ENCODE peak calls at places on chromosomes 3 and 15, in five cellular contexts. One of them, this sample, is unnamed.

GRCh38 chr3:88595025-88595424 is 445.3 kb downstream of the C3orf38 start:
- DNase-seq in HCT116: no peak
- DNase-seq in spleen: no peak
- DNase-seq in H1: no peak
- DNase-seq in sigmoid colon: no peak
- DNase-seq in this sample: no peak

GRCh38 chr3:125386811-125387210 is 11.7 kb upstream of the ZNF148 start:
- DNase-seq in HCT116: no peak
- DNase-seq in spleen: no peak
- DNase-seq in sigmoid colon: no peak
- DNase-seq in H1: no peak
- DNase-seq in this sample: no peak

GRCh38 chr3:6825527-6825926 is 35.4 kb upstream of the GRM7 start:
- DNase-seq in sigmoid colon: no peak
- DNase-seq in H1: no peak
- DNase-seq in spleen: no peak
- DNase-seq in HCT116: no peak
- DNase-seq in this sample: no peak

GRCh38 chr3:197749315-197749600 is 425 bp upstream of the FYTTD1 start:
- DNase-seq in spleen: no peak
- DNase-seq in H1: no peak
- DNase-seq in HCT116: peak
- DNase-seq in sigmoid colon: no peak
- DNase-seq in this sample: peak

GRCh38 chr3:117793684-117794304 is 1084.2 kb downstream of the TUSC7 start:
- DNase-seq in HCT116: no peak
- DNase-seq in spleen: no peak
- DNase-seq in sigmoid colon: no peak
- DNase-seq in H1: no peak
- DNase-seq in this sample: no peak

GRCh38 chr3:49674491-49674983 is 386 bp downstream of the APEH start:
- DNase-seq in sigmoid colon: peak
- DNase-seq in spleen: no peak
- DNase-seq in HCT116: no peak
- DNase-seq in H1: no peak
- DNase-seq in this sample: no peak

GRCh38 chr3:172065534-172065933 is 26.2 kb downstream of the FNDC3B start:
- DNase-seq in spleen: no peak
- DNase-seq in sigmoid colon: no peak
- DNase-seq in H1: no peak
- DNase-seq in HCT116: no peak
- DNase-seq in this sample: no peak

GRCh38 chr3:46368569-46368968 is 2.2 kb upstream of the CCR5 start:
- DNase-seq in spleen: peak
- DNase-seq in HCT116: no peak
- DNase-seq in H1: peak
- DNase-seq in sigmoid colon: peak
- DNase-seq in this sample: no peak

GRCh38 chr3:45915518-45916231 is 27.6 kb upstream of the CXCR6 start:
- DNase-seq in spleen: peak
- DNase-seq in sigmoid colon: peak
- DNase-seq in HCT116: peak
- DNase-seq in H1: no peak
- DNase-seq in this sample: peak

GRCh38 chr15:69973102-69973714 is 124.5 kb downstream of the TLE3 start:
- DNase-seq in H1: no peak
- DNase-seq in HCT116: no peak
- DNase-seq in spleen: no peak
- DNase-seq in sigmoid colon: no peak
- DNase-seq in this sample: no peak

GRCh38 chr15:70569718-70570231 is 193.6 kb downstream of the UACA start:
- DNase-seq in spleen: no peak
- DNase-seq in HCT116: peak
- DNase-seq in sigmoid colon: no peak
- DNase-seq in H1: no peak
- DNase-seq in this sample: no peak

DNA sequence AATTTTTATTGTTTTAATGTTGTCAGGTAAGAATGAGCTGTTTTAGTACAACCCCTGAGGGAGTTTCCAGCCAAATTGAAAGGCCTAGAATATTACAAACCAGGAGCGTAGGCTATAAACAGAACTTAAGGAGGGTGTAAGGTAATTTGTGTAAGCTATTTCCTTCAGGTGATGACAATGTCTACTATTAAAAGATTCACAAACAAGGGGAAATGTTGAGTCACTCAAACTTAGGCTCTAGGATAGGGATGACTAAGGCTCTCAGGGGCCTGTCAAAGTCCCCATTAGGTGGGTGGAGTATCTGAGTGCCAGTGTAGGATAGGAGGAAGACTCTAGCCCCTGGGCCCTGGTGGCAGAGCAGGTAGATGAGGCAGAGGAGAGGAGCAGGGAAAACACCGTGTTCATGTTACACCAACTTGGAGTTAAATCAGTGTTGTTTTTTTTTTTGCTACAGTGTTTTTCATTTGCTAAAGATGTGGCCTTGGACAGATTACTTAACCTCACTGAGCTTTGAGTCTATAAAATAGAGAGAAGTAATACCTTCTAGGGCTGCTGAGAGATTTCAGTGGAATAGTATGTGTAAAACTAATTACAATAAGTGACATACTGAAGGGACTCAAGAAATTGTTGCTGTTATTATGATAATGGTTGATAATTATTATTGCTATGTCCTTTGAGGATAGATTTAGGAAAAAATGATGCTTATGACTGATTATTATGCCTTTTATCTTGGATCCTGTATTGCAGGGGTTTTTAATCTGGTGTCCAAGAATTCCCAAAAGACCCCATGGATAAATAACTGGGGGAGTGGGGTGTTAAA is 10.2 kb downstream of the TM4SF1 start:
- DNase-seq in spleen: no peak
- DNase-seq in sigmoid colon: no peak
- DNase-seq in H1: no peak
- DNase-seq in HCT116: peak
- DNase-seq in this sample: no peak
- TF ChIP-seq POLR2A in spleen: no peak
- TF ChIP-seq POLR2A in sigmoid colon: no peak
- TF ChIP-seq POLR2A in H1: no peak
- TF ChIP-seq POLR2A in HCT116: no peak
- TF ChIP-seq POLR2A in this sample: no peak

DNA sequence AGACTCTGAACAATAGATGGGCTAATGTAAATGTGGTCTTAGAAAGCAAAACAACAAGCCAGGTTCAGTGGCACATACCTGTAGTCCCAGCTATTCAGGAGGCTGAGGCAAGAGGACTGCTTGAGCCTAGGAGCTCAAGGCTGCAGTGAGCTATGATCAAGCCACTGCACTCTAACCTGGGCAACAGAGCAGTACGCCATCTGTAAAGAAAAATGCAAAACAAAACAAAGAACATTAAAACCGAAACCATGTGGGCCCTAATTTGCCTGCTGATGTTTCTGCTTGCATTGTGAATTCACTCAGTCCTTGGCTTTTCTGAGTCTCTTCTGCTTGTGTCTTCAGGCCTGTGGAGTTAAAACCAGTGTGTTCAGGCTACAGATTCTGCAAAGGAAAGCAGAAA is 56.7 kb downstream of the CCNL1 start:
- DNase-seq in H1: no peak
- DNase-seq in HCT116: no peak
- DNase-seq in spleen: no peak
- DNase-seq in sigmoid colon: no peak
- DNase-seq in this sample: no peak
- TF ChIP-seq POLR2AphosphoS5 in H1: no peak
- TF ChIP-seq POLR2AphosphoS5 in HCT116: no peak
- TF ChIP-seq POLR2AphosphoS5 in spleen: no peak
- TF ChIP-seq POLR2AphosphoS5 in sigmoid colon: no peak
- TF ChIP-seq POLR2AphosphoS5 in this sample: no peak

GRCh38 chr3:48556796-48557626 is at the start of gene PFKFB4:
- DNase-seq in sigmoid colon: peak
- DNase-seq in HCT116: peak
- DNase-seq in spleen: peak
- DNase-seq in H1: peak
- DNase-seq in this sample: peak

GRCh38 chr3:48553886-48554845 is 2.4 kb downstream of the PFKFB4 start:
- DNase-seq in sigmoid colon: no peak
- DNase-seq in HCT116: no peak
- DNase-seq in spleen: peak
- DNase-seq in H1: peak
- DNase-seq in this sample: no peak

GRCh38 chr3:48558446-48559134 is 2.0 kb upstream of the PFKFB4 start:
- DNase-seq in H1: no peak
- DNase-seq in HCT116: no peak
- DNase-seq in spleen: peak
- DNase-seq in sigmoid colon: peak
- DNase-seq in this sample: no peak

GRCh38 chr3:48555231-48555948 is 1.2 kb downstream of the PFKFB4 start:
- DNase-seq in sigmoid colon: no peak
- DNase-seq in spleen: peak
- DNase-seq in H1: no peak
- DNase-seq in HCT116: no peak
- DNase-seq in this sample: no peak

DNA sequence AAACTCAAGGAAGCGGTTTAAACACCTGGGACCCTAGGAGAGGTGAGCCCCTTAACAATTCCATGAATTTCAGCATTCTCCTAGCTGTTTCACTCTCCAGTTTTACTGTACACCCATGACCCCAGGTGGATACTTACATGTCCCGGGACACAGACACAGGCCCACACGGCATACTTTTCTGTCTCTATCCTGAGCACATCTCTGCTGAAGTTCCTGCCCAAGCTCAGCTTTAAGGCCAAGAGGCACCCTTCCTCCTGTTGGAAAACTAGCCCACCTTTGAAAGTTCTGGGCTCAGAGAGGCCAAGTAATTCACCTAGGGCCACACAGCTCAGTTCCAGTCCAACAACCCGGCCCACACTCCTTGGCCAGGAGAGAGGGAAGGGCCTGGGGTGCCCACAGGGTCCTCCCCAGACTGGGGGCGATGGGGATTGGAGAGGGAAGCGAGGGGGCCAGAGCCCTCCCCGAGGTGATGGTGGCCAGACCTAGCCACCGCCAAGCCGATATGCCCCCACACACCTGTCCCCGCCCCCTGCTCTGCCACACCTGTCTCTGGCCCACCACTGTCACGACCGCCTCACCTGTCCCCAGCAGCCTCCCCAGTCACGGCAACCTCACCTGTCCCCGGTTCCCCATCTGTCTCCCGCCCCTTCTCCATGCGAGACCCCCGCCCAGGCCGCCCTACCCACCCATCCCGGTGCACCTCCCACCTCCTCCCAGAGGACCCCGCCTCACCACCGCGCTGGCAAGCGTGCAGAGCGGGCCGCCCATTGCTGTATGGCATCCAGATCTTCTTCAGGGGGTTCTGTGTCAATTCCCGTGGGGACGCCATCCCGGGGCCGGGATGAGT is 431 bp downstream of the PFKFB4 start:
- DNase-seq in spleen: no peak
- DNase-seq in sigmoid colon: no peak
- DNase-seq in H1: no peak
- DNase-seq in HCT116: no peak
- DNase-seq in this sample: peak
- TF ChIP-seq POLR2A in spleen: no peak
- TF ChIP-seq POLR2A in sigmoid colon: no peak
- TF ChIP-seq POLR2A in H1: peak
- TF ChIP-seq POLR2A in HCT116: peak
- TF ChIP-seq POLR2A in this sample: no peak

GRCh38 chr3:161915283-161915682 is 418.7 kb downstream of the OTOL1 start:
- DNase-seq in HCT116: no peak
- DNase-seq in sigmoid colon: no peak
- DNase-seq in spleen: no peak
- DNase-seq in H1: no peak
- DNase-seq in this sample: no peak
- TF ChIP-seq POLR2AphosphoS5 in HCT116: no peak
- TF ChIP-seq POLR2AphosphoS5 in sigmoid colon: no peak
- TF ChIP-seq POLR2AphosphoS5 in spleen: no peak
- TF ChIP-seq POLR2AphosphoS5 in H1: no peak
- TF ChIP-seq POLR2AphosphoS5 in this sample: no peak

DNA sequence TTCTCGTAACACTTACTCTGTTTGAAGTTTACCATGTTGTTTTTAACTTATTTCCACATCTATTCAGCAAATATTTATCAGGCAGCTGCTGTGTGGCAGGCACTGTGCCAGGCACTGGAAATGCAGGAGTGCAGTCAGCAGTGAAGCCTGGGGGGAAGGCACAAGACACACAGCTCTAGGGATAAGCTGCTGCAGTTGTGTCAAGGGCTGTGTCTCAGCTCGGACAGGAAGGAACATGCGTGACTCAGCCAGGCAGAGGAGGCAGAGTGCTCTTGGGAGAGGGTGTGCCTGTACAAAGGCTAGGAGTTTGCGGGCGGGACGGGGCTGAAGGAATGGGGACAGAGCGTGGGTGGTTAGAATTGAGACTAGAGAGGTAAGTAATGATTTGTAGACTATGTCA is 24.7 kb downstream of the LYSMD4 start:
- DNase-seq in HCT116: peak
- DNase-seq in spleen: no peak
- DNase-seq in H1: no peak
- DNase-seq in sigmoid colon: peak
- DNase-seq in this sample: no peak
- TF ChIP-seq POLR2A in HCT116: no peak
- TF ChIP-seq POLR2A in spleen: no peak
- TF ChIP-seq POLR2A in H1: no peak
- TF ChIP-seq POLR2A in sigmoid colon: no peak
- TF ChIP-seq POLR2A in this sample: no peak

DNA sequence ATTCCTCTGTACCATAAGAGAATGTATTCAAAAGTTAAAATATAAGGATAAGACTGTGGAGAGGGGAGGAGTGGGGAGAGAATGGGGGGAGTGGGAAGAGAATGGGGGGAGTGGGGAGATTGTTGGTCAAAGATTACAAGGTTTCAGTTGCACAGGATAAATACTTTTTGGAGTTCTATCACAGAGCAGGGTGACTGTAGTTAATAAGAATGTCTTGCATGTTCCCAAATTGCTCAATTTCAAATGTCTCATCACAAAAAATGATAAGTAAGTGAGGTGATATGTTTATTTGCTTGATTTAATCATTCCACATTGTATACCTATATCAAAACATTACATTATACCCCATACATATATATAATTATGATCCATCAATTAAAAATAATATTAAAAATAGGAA is 23.0 kb upstream of the MEF2A start:
- DNase-seq in spleen: no peak
- DNase-seq in sigmoid colon: no peak
- DNase-seq in HCT116: no peak
- DNase-seq in H1: no peak
- DNase-seq in this sample: no peak
- TF ChIP-seq POLR2AphosphoS5 in spleen: no peak
- TF ChIP-seq POLR2AphosphoS5 in sigmoid colon: no peak
- TF ChIP-seq POLR2AphosphoS5 in HCT116: no peak
- TF ChIP-seq POLR2AphosphoS5 in H1: no peak
- TF ChIP-seq POLR2AphosphoS5 in this sample: no peak

This sample was measured in GM12891.